ENCODE peak calls at places on chromosomes 4 and X, in five cellular contexts. One of them, this sample, is unnamed.
A peak's percentile ranks its signal among the peaks of the same experiment; 100 is the strongest.

GRCh38 chr4:8370106-8370787 is 70.3 kb downstream of the ACOX3 start:
- DNase-seq in occipital lobe: no peak
- DNase-seq in retina: no peak
- DNase-seq in GM03348: no peak
- DNase-seq in stimulated activated CD8-positive, alpha-beta memory T cell treated with anti-CD3 and anti-CD28 coated beads, Interleukin-12 subunit alpha, Interleukin-12 subunit beta, amount 100 ng/mL, for 1 hour: no peak
- DNase-seq in this sample: no peak

GRCh38 chr4:8765631-8766590 is 105.7 kb downstream of the HMX1 start:
- DNase-seq in occipital lobe: no peak
- DNase-seq in retina: peak; percentile 40
- DNase-seq in GM03348: no peak
- DNase-seq in stimulated activated CD8-positive, alpha-beta memory T cell treated with anti-CD3 and anti-CD28 coated beads, Interleukin-12 subunit alpha, Interleukin-12 subunit beta, amount 100 ng/mL, for 1 hour: no peak
- DNase-seq in this sample: no peak

GRCh38 chr4:115918149-115918548 is 804.7 kb upstream of the NDST4 start:
- DNase-seq in occipital lobe: no peak
- DNase-seq in retina: no peak
- DNase-seq in GM03348: no peak
- DNase-seq in stimulated activated CD8-positive, alpha-beta memory T cell treated with anti-CD3 and anti-CD28 coated beads, Interleukin-12 subunit alpha, Interleukin-12 subunit beta, amount 100 ng/mL, for 1 hour: no peak
- DNase-seq in this sample: no peak

GRCh38 chrX:30918480-30918879 is 29.4 kb upstream of the TAB3 start:
- DNase-seq in occipital lobe: no peak
- DNase-seq in retina: no peak
- DNase-seq in GM03348: no peak
- DNase-seq in stimulated activated CD8-positive, alpha-beta memory T cell treated with anti-CD3 and anti-CD28 coated beads, Interleukin-12 subunit alpha, Interleukin-12 subunit beta, amount 100 ng/mL, for 1 hour: no peak
- DNase-seq in this sample: no peak

GRCh38 chrX:10769165-10769564 is 148.8 kb upstream of the MID1 start:
- DNase-seq in occipital lobe: no peak
- DNase-seq in retina: no peak
- DNase-seq in GM03348: peak; percentile 43
- DNase-seq in stimulated activated CD8-positive, alpha-beta memory T cell treated with anti-CD3 and anti-CD28 coated beads, Interleukin-12 subunit alpha, Interleukin-12 subunit beta, amount 100 ng/mL, for 1 hour: no peak
- DNase-seq in this sample: peak; percentile 40

GRCh38 chrX:94058728-94059382 is 384.8 kb downstream of the FAM133A start:
- DNase-seq in occipital lobe: no peak
- DNase-seq in retina: peak; percentile 23
- DNase-seq in GM03348: peak; percentile 4
- DNase-seq in stimulated activated CD8-positive, alpha-beta memory T cell treated with anti-CD3 and anti-CD28 coated beads, Interleukin-12 subunit alpha, Interleukin-12 subunit beta, amount 100 ng/mL, for 1 hour: no peak
- DNase-seq in this sample: no peak

GRCh38 chr4:8892556-8893226 is 21.1 kb upstream of the HMX1 start:
- DNase-seq in occipital lobe: no peak
- DNase-seq in retina: peak; percentile 74
- DNase-seq in GM03348: no peak
- DNase-seq in stimulated activated CD8-positive, alpha-beta memory T cell treated with anti-CD3 and anti-CD28 coated beads, Interleukin-12 subunit alpha, Interleukin-12 subunit beta, amount 100 ng/mL, for 1 hour: no peak
- DNase-seq in this sample: no peak

GRCh38 chr4:76059750-76060149 is 14.8 kb upstream of the ART3 start:
- DNase-seq in occipital lobe: no peak
- DNase-seq in retina: no peak
- DNase-seq in GM03348: no peak
- DNase-seq in stimulated activated CD8-positive, alpha-beta memory T cell treated with anti-CD3 and anti-CD28 coated beads, Interleukin-12 subunit alpha, Interleukin-12 subunit beta, amount 100 ng/mL, for 1 hour: no peak
- DNase-seq in this sample: no peak

GRCh38 chr4:24644983-24645764 is 60.8 kb upstream of the DHX15 start:
- DNase-seq in occipital lobe: no peak
- DNase-seq in retina: no peak
- DNase-seq in GM03348: no peak
- DNase-seq in stimulated activated CD8-positive, alpha-beta memory T cell treated with anti-CD3 and anti-CD28 coated beads, Interleukin-12 subunit alpha, Interleukin-12 subunit beta, amount 100 ng/mL, for 1 hour: no peak
- DNase-seq in this sample: peak; percentile 6

GRCh38 chr4:47762376-47763266 is 75.2 kb downstream of the CORIN start:
- DNase-seq in occipital lobe: no peak
- DNase-seq in retina: no peak
- DNase-seq in GM03348: no peak
- DNase-seq in stimulated activated CD8-positive, alpha-beta memory T cell treated with anti-CD3 and anti-CD28 coated beads, Interleukin-12 subunit alpha, Interleukin-12 subunit beta, amount 100 ng/mL, for 1 hour: no peak
- DNase-seq in this sample: no peak

GRCh38 chrX:24100713-24101112 is 46.0 kb downstream of the EIF2S3 start:
- DNase-seq in occipital lobe: no peak
- DNase-seq in retina: no peak
- DNase-seq in GM03348: peak; percentile 3
- DNase-seq in stimulated activated CD8-positive, alpha-beta memory T cell treated with anti-CD3 and anti-CD28 coated beads, Interleukin-12 subunit alpha, Interleukin-12 subunit beta, amount 100 ng/mL, for 1 hour: no peak
- DNase-seq in this sample: peak; percentile 25

GRCh38 chrX:135977611-135978010 is 3.8 kb upstream of the MMGT1 start:
- DNase-seq in occipital lobe: no peak
- DNase-seq in retina: no peak
- DNase-seq in GM03348: peak; percentile 5
- DNase-seq in stimulated activated CD8-positive, alpha-beta memory T cell treated with anti-CD3 and anti-CD28 coated beads, Interleukin-12 subunit alpha, Interleukin-12 subunit beta, amount 100 ng/mL, for 1 hour: no peak
- DNase-seq in this sample: peak; percentile 65

GRCh38 chrX:119036369-119037029 is 36.3 kb upstream of the CT47C1 start:
- DNase-seq in occipital lobe: no peak
- DNase-seq in retina: no peak
- DNase-seq in GM03348: no peak
- DNase-seq in stimulated activated CD8-positive, alpha-beta memory T cell treated with anti-CD3 and anti-CD28 coated beads, Interleukin-12 subunit alpha, Interleukin-12 subunit beta, amount 100 ng/mL, for 1 hour: no peak
- DNase-seq in this sample: no peak

GRCh38 chr4:159229164-159229563 is 126.3 kb downstream of the RAPGEF2 start:
- DNase-seq in occipital lobe: no peak
- DNase-seq in retina: no peak
- DNase-seq in GM03348: peak; percentile 30
- DNase-seq in stimulated activated CD8-positive, alpha-beta memory T cell treated with anti-CD3 and anti-CD28 coated beads, Interleukin-12 subunit alpha, Interleukin-12 subunit beta, amount 100 ng/mL, for 1 hour: no peak
- DNase-seq in this sample: peak; percentile 70

GRCh38 chrX:136397001-136397400 is 90.7 kb upstream of the BRS3 start:
- DNase-seq in occipital lobe: no peak
- DNase-seq in retina: no peak
- DNase-seq in GM03348: no peak
- DNase-seq in stimulated activated CD8-positive, alpha-beta memory T cell treated with anti-CD3 and anti-CD28 coated beads, Interleukin-12 subunit alpha, Interleukin-12 subunit beta, amount 100 ng/mL, for 1 hour: no peak
- DNase-seq in this sample: no peak

GRCh38 chrX:80765226-80765625 is 44.5 kb downstream of the BRWD3 start:
- DNase-seq in occipital lobe: no peak
- DNase-seq in retina: no peak
- DNase-seq in GM03348: peak; percentile 32
- DNase-seq in stimulated activated CD8-positive, alpha-beta memory T cell treated with anti-CD3 and anti-CD28 coated beads, Interleukin-12 subunit alpha, Interleukin-12 subunit beta, amount 100 ng/mL, for 1 hour: no peak
- DNase-seq in this sample: peak; percentile 72

GRCh38 chr4:146059153-146059552 is 116.4 kb upstream of the LSM6 start:
- DNase-seq in occipital lobe: no peak
- DNase-seq in retina: no peak
- DNase-seq in GM03348: no peak
- DNase-seq in stimulated activated CD8-positive, alpha-beta memory T cell treated with anti-CD3 and anti-CD28 coated beads, Interleukin-12 subunit alpha, Interleukin-12 subunit beta, amount 100 ng/mL, for 1 hour: no peak
- DNase-seq in this sample: no peak

GRCh38 chrX:129842510-129843208 is 1.0 kb downstream of the ZDHHC9 start:
- DNase-seq in occipital lobe: no peak
- DNase-seq in retina: peak; percentile 35
- DNase-seq in GM03348: peak; percentile 18
- DNase-seq in stimulated activated CD8-positive, alpha-beta memory T cell treated with anti-CD3 and anti-CD28 coated beads, Interleukin-12 subunit alpha, Interleukin-12 subunit beta, amount 100 ng/mL, for 1 hour: no peak
- DNase-seq in this sample: peak; percentile 15

GRCh38 chr4:86380176-86380724 is 20.4 kb upstream of the MAPK10 start:
- DNase-seq in occipital lobe: no peak
- DNase-seq in retina: no peak
- DNase-seq in GM03348: no peak
- DNase-seq in stimulated activated CD8-positive, alpha-beta memory T cell treated with anti-CD3 and anti-CD28 coated beads, Interleukin-12 subunit alpha, Interleukin-12 subunit beta, amount 100 ng/mL, for 1 hour: no peak
- DNase-seq in this sample: no peak

GRCh38 chr4:106315476-106315967 is 487 bp downstream of the TBCK start:
- DNase-seq in occipital lobe: peak; percentile 42
- DNase-seq in retina: no peak
- DNase-seq in GM03348: peak; percentile 38
- DNase-seq in stimulated activated CD8-positive, alpha-beta memory T cell treated with anti-CD3 and anti-CD28 coated beads, Interleukin-12 subunit alpha, Interleukin-12 subunit beta, amount 100 ng/mL, for 1 hour: peak; percentile 23
- DNase-seq in this sample: peak; percentile 36

GRCh38 chrX:153728095-153728494 is 3.4 kb downstream of the ABCD1 start:
- DNase-seq in occipital lobe: no peak
- DNase-seq in retina: no peak
- DNase-seq in GM03348: no peak
- DNase-seq in stimulated activated CD8-positive, alpha-beta memory T cell treated with anti-CD3 and anti-CD28 coated beads, Interleukin-12 subunit alpha, Interleukin-12 subunit beta, amount 100 ng/mL, for 1 hour: no peak
- DNase-seq in this sample: no peak

GRCh38 chr4:168880087-168880675 is 129.9 kb downstream of the CBR4 start:
- DNase-seq in occipital lobe: no peak
- DNase-seq in retina: no peak
- DNase-seq in GM03348: peak; percentile 44
- DNase-seq in stimulated activated CD8-positive, alpha-beta memory T cell treated with anti-CD3 and anti-CD28 coated beads, Interleukin-12 subunit alpha, Interleukin-12 subunit beta, amount 100 ng/mL, for 1 hour: no peak
- DNase-seq in this sample: no peak

GRCh38 chr4:168511780-168512467 is 15.1 kb downstream of the PALLD start:
- DNase-seq in occipital lobe: no peak
- DNase-seq in retina: no peak
- DNase-seq in GM03348: no peak
- DNase-seq in stimulated activated CD8-positive, alpha-beta memory T cell treated with anti-CD3 and anti-CD28 coated beads, Interleukin-12 subunit alpha, Interleukin-12 subunit beta, amount 100 ng/mL, for 1 hour: peak; percentile 35
- DNase-seq in this sample: no peak

GRCh38 chr4:26878729-26879415 is 18.2 kb downstream of the STIM2 start:
- DNase-seq in occipital lobe: no peak
- DNase-seq in retina: no peak
- DNase-seq in GM03348: no peak
- DNase-seq in stimulated activated CD8-positive, alpha-beta memory T cell treated with anti-CD3 and anti-CD28 coated beads, Interleukin-12 subunit alpha, Interleukin-12 subunit beta, amount 100 ng/mL, for 1 hour: no peak
- DNase-seq in this sample: no peak

GRCh38 chr4:16045687-16046086 is 38.1 kb downstream of the PROM1 start:
- DNase-seq in occipital lobe: no peak
- DNase-seq in retina: no peak
- DNase-seq in GM03348: no peak
- DNase-seq in stimulated activated CD8-positive, alpha-beta memory T cell treated with anti-CD3 and anti-CD28 coated beads, Interleukin-12 subunit alpha, Interleukin-12 subunit beta, amount 100 ng/mL, for 1 hour: no peak
- DNase-seq in this sample: no peak

GRCh38 chrX:39519213-39519544 is 578.6 kb downstream of the BCOR start:
- DNase-seq in occipital lobe: peak; percentile 2
- DNase-seq in retina: no peak
- DNase-seq in GM03348: no peak
- DNase-seq in stimulated activated CD8-positive, alpha-beta memory T cell treated with anti-CD3 and anti-CD28 coated beads, Interleukin-12 subunit alpha, Interleukin-12 subunit beta, amount 100 ng/mL, for 1 hour: no peak
- DNase-seq in this sample: no peak

GRCh38 chr4:80500593-80500992 is 165.1 kb downstream of the CFAP299 start:
- DNase-seq in occipital lobe: no peak
- DNase-seq in retina: no peak
- DNase-seq in GM03348: peak; percentile 7
- DNase-seq in stimulated activated CD8-positive, alpha-beta memory T cell treated with anti-CD3 and anti-CD28 coated beads, Interleukin-12 subunit alpha, Interleukin-12 subunit beta, amount 100 ng/mL, for 1 hour: no peak
- DNase-seq in this sample: no peak

GRCh38 chr4:169345207-169345788 is 74.5 kb upstream of the SH3RF1 start:
- DNase-seq in occipital lobe: peak; percentile 70
- DNase-seq in retina: peak; percentile 10
- DNase-seq in GM03348: peak; percentile 38
- DNase-seq in stimulated activated CD8-positive, alpha-beta memory T cell treated with anti-CD3 and anti-CD28 coated beads, Interleukin-12 subunit alpha, Interleukin-12 subunit beta, amount 100 ng/mL, for 1 hour: no peak
- DNase-seq in this sample: peak; percentile 71

GRCh38 chrX:51837451-51837850 is 56.0 kb upstream of the MAGED1 start:
- DNase-seq in occipital lobe: no peak
- DNase-seq in retina: no peak
- DNase-seq in GM03348: no peak
- DNase-seq in stimulated activated CD8-positive, alpha-beta memory T cell treated with anti-CD3 and anti-CD28 coated beads, Interleukin-12 subunit alpha, Interleukin-12 subunit beta, amount 100 ng/mL, for 1 hour: no peak
- DNase-seq in this sample: no peak

GRCh38 chrX:143500751-143501150 is 16.5 kb downstream of the SPANXN3 start:
- DNase-seq in occipital lobe: no peak
- DNase-seq in retina: no peak
- DNase-seq in GM03348: no peak
- DNase-seq in stimulated activated CD8-positive, alpha-beta memory T cell treated with anti-CD3 and anti-CD28 coated beads, Interleukin-12 subunit alpha, Interleukin-12 subunit beta, amount 100 ng/mL, for 1 hour: no peak
- DNase-seq in this sample: no peak